ENCODE peak calls at places on chromosomes 2 and 18, in four cellular contexts. R is heart left ventricle, X is uterus, I is stomach. W is an unnamed sample. For H3K4me1, the result is how much of the 10 kb centered on the place peaks cover.

GRCh38 chr18:12397793-12398192 is 9.9 kb upstream of the PRELID3A start:
- DNase-seq in R (no peak), X (no peak), I (no peak), W (no peak)

GRCh38 chr18:13233746-13234527 is 15.4 kb downstream of the LDLRAD4 start:
- DNase-seq in R (no peak), X (no peak), I (no peak), W (no peak)

GRCh38 chr2:184579226-184579625 is 19.1 kb upstream of the ZNF804A start:
- DNase-seq in R (no peak), X (no peak), I (no peak), W (no peak)

GRCh38 chr2:74648009-74648443 is at the start of gene M1AP:
- DNase-seq in R (no peak), X (no peak), I (peak), W (peak)

GRCh38 chr2:148615446-148615845 is 29.1 kb upstream of the EPC2 start:
- DNase-seq in R (no peak), X (no peak), I (no peak), W (no peak)

GRCh38 chr2:67841711-67842110 is 221.1 kb downstream of the C1D start:
- DNase-seq in R (no peak), X (no peak), I (no peak), W (no peak)

GRCh38 chr2:129777757-129778607 is 201.5 kb upstream of the RAB6C start:
- DNase-seq in R (no peak), X (no peak), I (no peak), W (no peak)

GRCh38 chr2:174546519-174547506 is 50.8 kb downstream of the WIPF1 start:
- DNase-seq in R (no peak), X (no peak), I (no peak), W (no peak)

GRCh38 chr2:12741361-12741760 is 24.6 kb downstream of the TRIB2 start:
- DNase-seq in R (no peak), X (no peak), I (no peak), W (no peak)

GRCh38 chr18:22074343-22075070 is 94.9 kb upstream of the GATA6 start:
- DNase-seq in R (no peak), X (no peak), I (no peak), W (no peak)

GRCh38 chr2:128422571-128422970 is 103.9 kb upstream of the HS6ST1 start:
- DNase-seq in R (no peak), X (peak), I (no peak), W (no peak)

GRCh38 chr2:105910497-105911238 is 166.0 kb downstream of the NCK2 start:
- DNase-seq in R (no peak), X (no peak), I (no peak), W (no peak)

GRCh38 chr2:209125291-209125690 is 298.6 kb upstream of the MAP2 start:
- DNase-seq in R (no peak), X (no peak), I (no peak), W (no peak)

GRCh38 chr18:159037-159652 is 788 bp downstream of the USP14 start:
- DNase-seq in R (no peak), X (no peak), I (no peak), W (no peak)

GRCh38 chr2:192940767-192941166 is 746.0 kb upstream of the TMEFF2 start:
- DNase-seq in R (no peak), X (no peak), I (no peak), W (no peak)

GRCh38 chr2:150090031-150090430 is 397.4 kb downstream of the RND3 start:
- DNase-seq in R (no peak), X (no peak), I (no peak), W (no peak)

GRCh38 chr18:61209802-61210201 is 123.4 kb upstream of the CDH20 start:
- DNase-seq in R (no peak), X (no peak), I (no peak), W (no peak)

GRCh38 chr2:121710470-121711170 is 26.1 kb downstream of the NIFK start:
- DNase-seq in R (no peak), X (no peak), I (no peak), W (no peak)

GRCh38 chr2:201781583-201782051 is 884 bp upstream of the ALS2 start:
- DNase-seq in R (no peak), X (no peak), I (no peak), W (peak)

GRCh38 chr2:168518555-168519066 is 62.5 kb downstream of the CERS6 start:
- DNase-seq in R (no peak), X (peak), I (no peak), W (peak)

GRCh38 chr18:40524881-40525280 is 1430.2 kb upstream of the PIK3C3 start:
- DNase-seq in R (no peak), X (no peak), I (no peak), W (no peak)

GRCh38 chr2:224142397-224143312 is 103.6 kb upstream of the SERPINE2 start:
- DNase-seq in R (no peak), X (no peak), I (no peak), W (no peak)

GRCh38 chr2:11701831-11702301 is 31.9 kb upstream of the NTSR2 start:
- DNase-seq in R (no peak), X (no peak), I (no peak), W (no peak)

GRCh38 chr18:54205951-54206350 is 18.5 kb downstream of the MBD2 start:
- DNase-seq in R (no peak), X (no peak), I (no peak), W (no peak)

GRCh38 chr2:238860966-238861730 is 13.3 kb downstream of the TWIST2 start:
- DNase-seq in R (no peak), X (no peak), I (no peak), W (no peak)

GRCh38 chr2:16114836-16115235 is 174.5 kb downstream of the MYCN start:
- DNase-seq in R (no peak), X (no peak), I (peak), W (no peak)

GRCh38 chr2:241774419-241775222 is 2.0 kb upstream of the GAL3ST2 start:
- DNase-seq in R (peak), X (no peak), I (peak), W (no peak)
- TF ChIP-seq POLR2A in R (no peak), X (no peak), I (no peak), W (no peak)

GRCh38 chr2:136325844-136326291 is 207.9 kb upstream of the CXCR4 start:
- DNase-seq in R (no peak), X (no peak), I (no peak), W (no peak)

GRCh38 chr2:136323212-136323611 is 205.3 kb upstream of the CXCR4 start:
- DNase-seq in R (no peak), X (no peak), I (no peak), W (no peak)

GRCh38 chr2:136323935-136324334 is 206.0 kb upstream of the CXCR4 start:
- DNase-seq in R (no peak), X (no peak), I (no peak), W (no peak)

GRCh38 chr2:136327162-136327852 is 209.4 kb upstream of the CXCR4 start:
- DNase-seq in R (no peak), X (no peak), I (peak), W (peak)

GRCh38 chr2:136324966-136325365 is 207.0 kb upstream of the CXCR4 start:
- DNase-seq in R (no peak), X (no peak), I (no peak), W (no peak)
- H3K4me1 ChIP-seq in R (under half), X (under half), I (under half), W (under half)

GRCh38 chr2:198012025-198012424 is 207.6 kb downstream of the PLCL1 start:
- DNase-seq in R (no peak), X (no peak), I (no peak), W (no peak)

GRCh38 chr2:198004173-198004572 is 199.8 kb downstream of the PLCL1 start:
- DNase-seq in R (no peak), X (no peak), I (no peak), W (no peak)

GRCh38 chr2:198004921-198005829 is 200.8 kb downstream of the PLCL1 start:
- DNase-seq in R (peak), X (no peak), I (no peak), W (no peak)

GRCh38 chr2:198008230-198008629 is 203.8 kb downstream of the PLCL1 start:
- DNase-seq in R (no peak), X (no peak), I (no peak), W (no peak)

GRCh38 chr2:198006733-198007132 is 202.3 kb downstream of the PLCL1 start:
- DNase-seq in R (no peak), X (no peak), I (no peak), W (no peak)
- TF ChIP-seq POLR2A in R (no peak), X (no peak), I (no peak), W (no peak)

DNA sequence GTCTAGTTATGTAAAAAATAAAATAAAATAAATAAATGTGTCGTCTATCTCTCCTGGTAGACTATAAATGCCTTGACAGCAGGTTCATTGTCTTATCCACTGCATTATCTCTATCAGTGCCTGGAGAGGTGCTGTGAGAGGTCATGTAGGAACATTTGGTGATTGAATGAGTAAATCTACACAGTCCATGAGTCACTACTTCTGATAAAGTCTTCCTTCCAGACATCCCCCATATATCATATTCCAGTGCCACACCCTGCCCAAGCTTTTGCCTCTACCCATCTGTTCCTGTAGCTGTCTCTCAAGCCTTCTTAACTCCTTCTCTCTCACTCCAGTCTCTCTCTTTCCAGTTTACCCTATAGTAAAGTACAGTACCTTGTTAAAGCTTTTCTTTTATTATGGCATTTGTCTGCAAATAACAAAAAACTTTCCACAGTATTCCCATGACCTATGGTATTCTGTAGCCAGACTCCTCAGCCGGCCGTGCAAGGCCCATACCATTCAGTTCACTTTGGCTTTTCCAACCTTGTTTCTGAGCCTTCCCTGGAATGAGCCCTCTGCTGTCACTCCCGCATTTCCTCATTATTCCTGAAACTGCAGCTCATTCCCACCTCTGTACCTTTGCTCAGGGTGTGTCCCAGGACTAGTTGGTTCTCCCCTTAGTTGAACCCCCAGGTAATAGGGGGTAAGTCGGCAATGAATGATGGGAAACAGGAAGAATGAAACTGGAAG is 37.5 kb downstream of the ANXA4 start:
- DNase-seq in R (no peak), X (no peak), I (no peak), W (no peak)
- H3K4me1 ChIP-seq in R (under half), X (under half), I (half or more), W (under half)

GRCh38 chr2:24961903-24962302 is 9.9 kb downstream of the DNAJC27 start:
- DNase-seq in R (no peak), X (no peak), I (no peak), W (no peak)
- TF ChIP-seq POLR2A in R (no peak), X (no peak), I (no peak), W (no peak)

W was measured in thyroid gland.